ENCODE peak calls at places on chromosomes 6 and 20, in four cellular contexts. K is IMR-90; C is activated CD4-positive, alpha-beta T cell treated with anti-CD3 and anti-CD28 coated beads, Interleukin-2, amount 10 ng/mL, durations not matched to agents 7 days and 5 days; T is activated T-helper 1 cell treated with anti-CD3 and anti-CD28 coated beads, Interleukin-2, amount 50 U/mL, for 16 hours. O is an unnamed sample.

GRCh38 chr6:30555428-30556005 is 772 bp downstream of the GNL1 start:
- DNase-seq in K (peak; percentile 23), C (no peak), T (no peak), O (peak; percentile 56)

GRCh38 chr20:60512436-60512835 is 554.2 kb downstream of the CDH26 start:
- DNase-seq in K (peak; percentile 63), C (no peak), T (no peak), O (no peak)

GRCh38 chr6:106381871-106382270 is 21.4 kb downstream of the CRYBG1 start:
- DNase-seq in K (no peak), C (peak; percentile 9), T (no peak), O (no peak)

GRCh38 chr20:34538671-34539123 is 19.8 kb upstream of the MAP1LC3A start:
- DNase-seq in K (peak; percentile 57), C (peak; percentile 61), T (peak; percentile 37), O (peak; percentile 84)

GRCh38 chr6:169839493-169839892 is 88.1 kb downstream of the ERMARD start:
- DNase-seq in K (no peak), C (no peak), T (no peak), O (no peak)

GRCh38 chr20:1784586-1784985 is 110.6 kb upstream of the SIRPA start:
- DNase-seq in K (no peak), C (no peak), T (no peak), O (no peak)

GRCh38 chr6:113732384-113732966 is 124.7 kb upstream of the MARCKS start:
- DNase-seq in K (peak; percentile 14), C (no peak), T (no peak), O (no peak)

GRCh38 chr6:129490551-129491245 is 219.3 kb downstream of the ARHGAP18 start:
- DNase-seq in K (peak; percentile 98), C (peak; percentile 74), T (peak; percentile 43), O (peak; percentile 75)

GRCh38 chr20:23588434-23589403 is 17.0 kb downstream of the CST9 start:
- DNase-seq in K (no peak), C (no peak), T (no peak), O (no peak)

GRCh38 chr6:85641916-85642773 is 541 bp downstream of the SYNCRIP start:
- DNase-seq in K (peak; percentile 45), C (peak; percentile 65), T (peak; percentile 42), O (peak; percentile 82)